ENCODE peak calls at places on chromosomes 16 and 17, in six cellular contexts. F, A, V, L, S and U are unnamed samples.

GRCh38 chr17:61065263-61065773 is 334.3 kb upstream of the TBX2 start:
- DNase-seq in F (no peak), A (no peak), V (no peak), L (no peak), S (peak), U (no peak)

GRCh38 chr16:85137323-85138072 is 25.2 kb upstream of the CIBAR2 start:
- DNase-seq in F (no peak), A (peak), V (no peak), L (peak), S (peak), U (no peak)

GRCh38 chr16:14371778-14372431 is 258.2 kb downstream of the PARN start:
- DNase-seq in F (no peak), A (no peak), V (no peak), L (no peak), S (no peak), U (no peak)

GRCh38 chr16:56038564-56039098 is 152.7 kb upstream of the GNAO1 start:
- DNase-seq in F (no peak), A (no peak), V (no peak), L (no peak), S (no peak), U (no peak)

GRCh38 chr16:68022278-68022727 is 729 bp downstream of the DDX28 start:
- DNase-seq in F (no peak), A (no peak), V (no peak), L (no peak), S (no peak), U (no peak)

GRCh38 chr16:72860726-72861562 is 187.0 kb downstream of the ZFHX3 start:
- DNase-seq in F (no peak), A (no peak), V (no peak), L (no peak), S (peak), U (no peak)

GRCh38 chr17:73360961-73361761 is 49.4 kb upstream of the CDC42EP4 start:
- DNase-seq in F (peak), A (no peak), V (no peak), L (no peak), S (no peak), U (peak)

GRCh38 chr17:78532922-78533640 is 44.1 kb downstream of the DNAH17 start:
- DNase-seq in F (no peak), A (no peak), V (no peak), L (no peak), S (peak), U (no peak)

GRCh38 chr16:72926671-72927070 is 121.3 kb downstream of the ZFHX3 start:
- DNase-seq in F (no peak), A (no peak), V (no peak), L (no peak), S (no peak), U (no peak)

GRCh38 chr17:77323413-77324171 is 182.8 kb downstream of the SEC14L1 start:
- DNase-seq in F (no peak), A (no peak), V (no peak), L (peak), S (peak), U (no peak)

GRCh38 chr17:1186923-1187771 is 7.4 kb upstream of the ABR start:
- DNase-seq in F (peak), A (peak), V (peak), L (peak), S (peak), U (peak)

GRCh38 chr17:73027130-73027741 is 65.3 kb downstream of the SLC39A11 start:
- DNase-seq in F (no peak), A (no peak), V (no peak), L (no peak), S (peak), U (no peak)

GRCh38 chr16:29307598-29308507 is 98.7 kb downstream of the NPIPB11 start:
- DNase-seq in F (no peak), A (no peak), V (no peak), L (no peak), S (peak), U (no peak)